ENCODE peak calls at places on chromosomes 7 and 10, in six cellular contexts. S is ELR; T is A549; C is stimulated activated CD8-positive, alpha-beta memory T cell treated with anti-CD3 and anti-CD28 coated beads, Interleukin-12 subunit alpha, Interleukin-12 subunit beta, amount 100 ng/mL, for 4 hours; P is NCI-H1436; E is left lobe of liver. G is an unnamed sample.

GRCh38 chr7:3981281-3981680 is 680.2 kb downstream of the SDK1 start:
- DNase-seq in T (no peak), S (no peak), C (no peak), P (no peak), E (no peak), G (no peak)

GRCh38 chr7:46290374-46291061 is 369.4 kb upstream of the IGFBP3 start:
- DNase-seq in T (no peak), E (no peak), P (no peak), C (no peak), S (no peak), G (no peak)

GRCh38 chr10:92218569-92218968 is 72.3 kb downstream of the CPEB3 start:
- DNase-seq in C (no peak), T (no peak), E (no peak), S (no peak), P (no peak), G (no peak)

GRCh38 chr7:51593638-51594037 is 277.0 kb upstream of the COBL start:
- DNase-seq in E (no peak), S (no peak), P (no peak), C (no peak), T (no peak), G (no peak)

GRCh38 chr10:60140681-60141632 is 234.6 kb upstream of the CCDC6 start:
- DNase-seq in P (peak; percentile 73), T (peak; percentile 52), S (no peak), E (no peak), C (no peak), G (peak; percentile 28)

GRCh38 chr10:13526952-13527863 is 1.6 kb downstream of the BEND7 start:
- DNase-seq in E (no peak), P (no peak), T (peak; percentile 53), S (peak; percentile 86), C (no peak), G (no peak)

GRCh38 chr7:27245798-27246691 is 3.4 kb downstream of the EVX1 start:
- DNase-seq in P (no peak), S (no peak), E (no peak), T (no peak), C (no peak), G (no peak)

GRCh38 chr7:22109761-22110160 is 164.1 kb upstream of the CDCA7L start:
- DNase-seq in T (peak; percentile 48), P (no peak), S (peak; percentile 47), C (no peak), E (no peak), G (no peak)

GRCh38 chr7:102222445-102222844 is 64.2 kb upstream of the SH2B2 start:
- DNase-seq in C (no peak), T (no peak), P (no peak), E (no peak), S (peak; percentile 36), G (no peak)

GRCh38 chr10:14648936-14649335 is 125.8 kb downstream of the FAM107B start:
- DNase-seq in S (no peak), E (no peak), C (no peak), P (no peak), T (no peak), G (no peak)

GRCh38 chr7:48168159-48168558 is 3.1 kb upstream of the ABCA13 start:
- DNase-seq in E (no peak), C (no peak), T (peak; percentile 18), S (peak; percentile 36), P (no peak), G (no peak)

GRCh38 chr7:29588212-29588611 is 24.6 kb downstream of the PRR15 start:
- DNase-seq in E (no peak), C (no peak), P (no peak), S (no peak), T (no peak), G (no peak)

GRCh38 chr7:155997431-155998327 is 185.4 kb upstream of the SHH start:
- DNase-seq in T (no peak), P (no peak), E (no peak), C (no peak), S (no peak), G (no peak)

GRCh38 chr10:57785546-57785945 is 482.1 kb downstream of the IPMK start:
- DNase-seq in C (no peak), S (no peak), T (no peak), E (no peak), P (no peak), G (no peak)

GRCh38 chr10:88555190-88555894 is 27.8 kb downstream of the RNLS start:
- DNase-seq in S (no peak), P (no peak), C (no peak), E (no peak), T (no peak), G (no peak)

GRCh38 chr7:123865517-123866117 is 20.6 kb downstream of the HYAL4 start:
- DNase-seq in E (no peak), S (peak; percentile 63), P (peak; percentile 53), C (no peak), T (peak; percentile 69), G (no peak)